ENCODE peak calls at places on chromosomes 13 and 19, in seven cellular contexts. A, Z, T, L, C, K and R are unnamed samples.

GRCh38 chr13:41995946-41996345 is 35.0 kb upstream of the VWA8 start:
- DNase-seq in A (no peak), K (no peak), C (peak; percentile 20), L (no peak), Z (no peak), T (no peak), R (no peak)

GRCh38 chr13:41364043-41364442 is 53.0 kb downstream of the NAA16 start:
- DNase-seq in K (no peak), L (no peak), A (no peak), T (no peak), C (no peak), Z (no peak), R (no peak)

GRCh38 chr19:39398297-39398864 is 7.2 kb downstream of the MED29 start:
- DNase-seq in K (peak; percentile 86), Z (no peak), A (no peak), C (peak; percentile 37), T (peak; percentile 60), L (peak; percentile 93), R (peak; percentile 74)

GRCh38 chr19:5225486-5226345 is 114.9 kb downstream of the PTPRS start:
- DNase-seq in K (no peak), L (no peak), A (peak; percentile 33), C (no peak), Z (no peak), T (no peak), R (no peak)

GRCh38 chr13:99208845-99209527 is 8.3 kb downstream of the UBAC2 start:
- DNase-seq in L (no peak), K (no peak), A (no peak), C (no peak), T (no peak), Z (no peak), R (no peak)

GRCh38 chr13:94711561-94712286 is 621 bp downstream of the SOX21 start:
- DNase-seq in L (peak; percentile 38), K (no peak), C (peak; percentile 10), A (no peak), T (no peak), Z (no peak), R (no peak)

GRCh38 chr13:19860884-19861655 is 2.4 kb downstream of the ZMYM5 start:
- DNase-seq in A (peak; percentile 29), T (no peak), K (no peak), Z (no peak), L (peak; percentile 49), C (no peak), R (no peak)

GRCh38 chr13:40666058-40666904 is at the start of gene FOXO1:
- DNase-seq in Z (peak; percentile 93), K (peak; percentile 95), L (peak; percentile 93), C (peak; percentile 89), T (peak; percentile 94), A (peak; percentile 93), R (peak; percentile 89)

GRCh38 chr19:47790398-47790814 is 11.9 kb downstream of the SELENOW start:
- DNase-seq in Z (peak; percentile 68), L (peak; percentile 85), T (peak; percentile 75), A (peak; percentile 78), C (peak; percentile 84), K (peak; percentile 90), R (peak; percentile 70)

GRCh38 chr19:21765151-21765550 is 2.2 kb downstream of the ZNF100 start:
- DNase-seq in K (no peak), A (no peak), C (peak; percentile 63), Z (no peak), L (no peak), T (no peak), R (no peak)

GRCh38 chr13:106464076-106464475 is 71.4 kb downstream of the EFNB2 start:
- DNase-seq in T (no peak), L (no peak), Z (no peak), K (no peak), C (no peak), A (no peak), R (no peak)

GRCh38 chr13:62537593-62537992 is 1121.9 kb upstream of the PCDH20 start:
- DNase-seq in C (no peak), T (no peak), Z (no peak), A (no peak), L (no peak), K (no peak), R (no peak)

GRCh38 chr13:81334481-81334880 is 993.6 kb upstream of the SPRY2 start:
- DNase-seq in C (no peak), A (no peak), T (no peak), K (no peak), L (no peak), Z (no peak), R (no peak)

GRCh38 chr13:85367887-85368286 is 431.3 kb downstream of the SLITRK6 start:
- DNase-seq in L (no peak), K (no peak), Z (no peak), C (no peak), T (no peak), A (no peak), R (no peak)

GRCh38 chr13:98350746-98351330 is 173.8 kb upstream of the RNF113B start:
- DNase-seq in T (no peak), A (no peak), L (no peak), Z (no peak), K (no peak), C (no peak), R (no peak)

GRCh38 chr13:90502143-90502542 is 845.3 kb upstream of the MIR17HG start:
- DNase-seq in L (no peak), K (no peak), C (no peak), Z (no peak), A (no peak), T (no peak), R (no peak)

GRCh38 chr13:83731113-83731512 is 151.2 kb downstream of the SLITRK1 start:
- DNase-seq in L (no peak), K (no peak), T (no peak), Z (no peak), A (no peak), C (no peak), R (no peak)

GRCh38 chr19:40610396-40611064 is 9.4 kb downstream of the LTBP4 start:
- DNase-seq in Z (peak; percentile 80), T (no peak), L (peak; percentile 86), A (no peak), C (peak; percentile 76), K (peak; percentile 88), R (peak; percentile 80)

GRCh38 chr13:111494641-111495040 is 174.2 kb downstream of the TEX29 start:
- DNase-seq in Z (no peak), K (no peak), C (no peak), L (no peak), A (no peak), T (peak; percentile 6), R (no peak)

GRCh38 chr19:6458695-6459355 is 767 bp downstream of the SLC25A23 start:
- DNase-seq in K (no peak), L (no peak), A (peak; percentile 27), T (no peak), C (peak; percentile 45), Z (no peak), R (no peak)

GRCh38 chr13:33279898-33280549 is 5.5 kb downstream of the STARD13 start:
- DNase-seq in L (no peak), C (no peak), A (no peak), K (no peak), T (no peak), Z (no peak), R (no peak)

GRCh38 chr13:28805193-28805819 is 14.8 kb upstream of the MTUS2 start:
- DNase-seq in C (peak; percentile 35), Z (no peak), T (no peak), A (peak; percentile 35), L (peak; percentile 71), K (no peak), R (peak; percentile 20)

GRCh38 chr19:31340059-31341025 is 8.9 kb downstream of the TSHZ3 start:
- DNase-seq in L (no peak), Z (peak; percentile 45), C (peak; percentile 86), T (peak; percentile 56), K (no peak), A (peak; percentile 57), R (peak; percentile 69)

GRCh38 chr13:21034602-21035190 is 26.7 kb downstream of the LATS2 start:
- DNase-seq in A (no peak), K (no peak), T (no peak), L (no peak), C (no peak), Z (no peak), R (no peak)

GRCh38 chr13:20232556-20233277 is 598 bp upstream of the GJB6 start:
- DNase-seq in C (no peak), L (no peak), K (no peak), A (no peak), Z (no peak), T (no peak), R (no peak)

GRCh38 chr19:781800-782194 is 15.5 kb upstream of the PTBP1 start:
- DNase-seq in L (no peak), A (no peak), C (no peak), Z (no peak), T (no peak), K (no peak), R (no peak)
- H3K4me3 ChIP-seq in L (no peak overlapping the region), A (no peak overlapping the region), C (no peak overlapping the region), Z (no peak overlapping the region), T (no peak overlapping the region), K (peak overlapping the region; percentile 39), R (no peak overlapping the region)

DNA sequence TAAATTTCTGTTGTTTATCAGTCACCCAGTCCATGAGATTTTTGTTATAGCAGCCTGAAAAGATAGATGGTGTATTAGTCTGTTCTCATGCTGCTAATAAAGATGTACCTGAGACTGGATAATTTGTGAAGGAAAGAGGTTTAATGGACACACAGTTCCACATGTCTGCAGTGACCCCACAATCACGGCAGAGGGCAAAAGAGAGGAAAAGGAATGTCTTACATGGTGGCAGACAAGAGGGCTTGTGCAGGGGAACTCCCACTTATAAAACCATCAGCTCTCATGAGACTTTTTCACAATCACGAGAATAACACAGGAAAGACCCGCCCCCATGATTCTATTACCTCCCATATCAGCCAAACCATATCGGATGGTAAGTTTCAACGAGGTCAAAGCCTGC is 309.2 kb downstream of the LIG4 start:
- DNase-seq in C (no peak), K (no peak), Z (no peak), L (no peak), A (no peak), T (no peak), R (no peak)
- H3K27ac ChIP-seq in C (no peak overlapping the region), K (no peak overlapping the region), Z (no peak overlapping the region), L (no peak overlapping the region), A (no peak overlapping the region), T (no peak overlapping the region), R (no peak overlapping the region)

GRCh38 chr13:100594255-100594654 is 5.7 kb upstream of the GGACT start:
- DNase-seq in L (no peak), C (no peak), A (no peak), K (no peak), T (no peak), Z (no peak), R (no peak)

GRCh38 chr13:100584901-100585300 is 3.7 kb downstream of the GGACT start:
- DNase-seq in A (no peak), C (no peak), K (no peak), T (no peak), L (no peak), Z (peak; percentile 60), R (peak; percentile 33)

GRCh38 chr13:100588350-100589177 is at the start of gene GGACT:
- DNase-seq in T (peak; percentile 73), K (peak; percentile 87), C (peak; percentile 72), A (peak; percentile 72), Z (peak; percentile 86), L (peak; percentile 80), R (peak; percentile 87)

GRCh38 chr13:100594731-100595130 is 6.1 kb upstream of the GGACT start:
- DNase-seq in T (no peak), K (no peak), Z (no peak), C (no peak), A (no peak), L (no peak), R (no peak)

GRCh38 chr13:100589178-100589725 is 663 bp upstream of the GGACT start:
- DNase-seq in C (no peak), Z (no peak), A (no peak), T (no peak), K (no peak), L (no peak), R (no peak)
- H3K4me3 ChIP-seq in C (no peak overlapping the region), Z (peak overlapping the region; percentile 32), A (peak overlapping the region; percentile 69), T (no peak overlapping the region), K (peak overlapping the region; percentile 92), L (no peak overlapping the region), R (peak overlapping the region; percentile 32)

GRCh38 chr19:28823338-28823961 is 389.5 kb downstream of the UQCRFS1 start:
- DNase-seq in K (no peak), T (no peak), Z (no peak), C (no peak), L (no peak), A (no peak), R (no peak)
- H3K27ac ChIP-seq in K (no peak overlapping the region), T (no peak overlapping the region), Z (no peak overlapping the region), C (no peak overlapping the region), L (no peak overlapping the region), A (no peak overlapping the region), R (no peak overlapping the region)